ENCODE peak calls at places on chromosomes 6 and 20, in four cellular contexts. O, D, N and L are unnamed samples.

GRCh38 chr6:165646484-165646883 is 16.6 kb downstream of the PDE10A start:
- DNase-seq in D (no peak), N (no peak), O (no peak), L (no peak)

GRCh38 chr6:38776515-38776914 is 61.4 kb downstream of the DNAH8 start:
- DNase-seq in D (no peak), O (no peak), N (no peak), L (no peak)

GRCh38 chr20:62744761-62745160 is 36.1 kb downstream of the NTSR1 start:
- DNase-seq in D (no peak), O (no peak), N (no peak), L (no peak)

GRCh38 chr6:79277109-79277508 is 42.6 kb upstream of the HMGN3 start:
- DNase-seq in D (no peak), O (no peak), N (no peak), L (no peak)

GRCh38 chr6:18019539-18020534 is 32.4 kb upstream of the KIF13A start:
- DNase-seq in D (no peak), N (no peak), O (no peak), L (no peak)

GRCh38 chr6:82589509-82590206 is 226.0 kb downstream of the TPBG start:
- DNase-seq in O (no peak), D (peak), N (peak), L (no peak)

GRCh38 chr6:150191809-150192208 is 49.0 kb downstream of the PPP1R14C start:
- DNase-seq in D (no peak), O (no peak), N (no peak), L (no peak)

GRCh38 chr20:32536861-32537656 is 48.1 kb downstream of the NOL4L start:
- DNase-seq in O (peak), D (peak), N (peak), L (peak)

GRCh38 chr6:80217799-80218198 is 111.3 kb downstream of the BCKDHB start:
- DNase-seq in N (no peak), O (no peak), D (no peak), L (no peak)

GRCh38 chr6:113634352-113635163 is 222.6 kb upstream of the MARCKS start:
- DNase-seq in D (no peak), O (no peak), N (no peak), L (no peak)

GRCh38 chr6:84667252-84668213 is 96.9 kb downstream of the TBX18 start:
- DNase-seq in D (no peak), O (no peak), N (no peak), L (no peak)

GRCh38 chr6:134347916-134348805 is 30.2 kb upstream of the SGK1 start:
- DNase-seq in N (no peak), O (no peak), D (no peak), L (no peak)

GRCh38 chr6:149015224-149015876 is 268.5 kb downstream of the UST start:
- DNase-seq in N (no peak), O (no peak), D (no peak), L (no peak)

GRCh38 chr20:1293641-1294379 is 27.7 kb downstream of the SNPH start:
- DNase-seq in N (no peak), O (no peak), D (no peak), L (no peak)

GRCh38 chr20:51772236-51772635 is 4.0 kb upstream of the ATP9A start:
- DNase-seq in N (no peak), O (no peak), D (no peak), L (no peak)

GRCh38 chr20:20199338-20200160 is 147.2 kb downstream of the CFAP61 start:
- DNase-seq in D (no peak), N (no peak), O (no peak), L (no peak)

GRCh38 chr6:12175626-12176025 is 114.5 kb upstream of the EDN1 start:
- DNase-seq in D (no peak), O (no peak), N (no peak), L (no peak)

GRCh38 chr6:127013865-127014264 is 104.6 kb upstream of the RSPO3 start:
- DNase-seq in D (no peak), O (no peak), N (no peak), L (no peak)

GRCh38 chr6:117681321-117681720 is 6.1 kb downstream of the NUS1 start:
- DNase-seq in O (no peak), D (no peak), N (no peak), L (no peak)

GRCh38 chr20:41119593-41120561 is 17.5 kb upstream of the PLCG1 start:
- DNase-seq in N (no peak), O (no peak), D (no peak), L (no peak)

GRCh38 chr20:62623488-62624324 is 18.6 kb upstream of the SLCO4A1 start:
- DNase-seq in N (peak), D (peak), O (peak), L (peak)

GRCh38 chr20:2663364-2663886 is 591 bp downstream of the IDH3B start:
- DNase-seq in O (no peak), D (no peak), N (no peak), L (no peak)

GRCh38 chr6:133467231-133467981 is 226.2 kb downstream of the EYA4 start:
- DNase-seq in N (no peak), O (no peak), D (no peak), L (no peak)

GRCh38 chr6:113855500-113856010 is 1.6 kb upstream of the MARCKS start:
- DNase-seq in O (no peak), N (peak), D (no peak), L (no peak)

GRCh38 chr6:121520337-121521163 is 85.1 kb downstream of the GJA1 start:
- DNase-seq in N (no peak), D (no peak), O (no peak), L (no peak)

GRCh38 chr20:36614781-36615557 is 9.4 kb downstream of the RAB5IF start:
- DNase-seq in O (no peak), N (no peak), D (no peak), L (no peak)

GRCh38 chr6:82113231-82113630 is 134.3 kb downstream of the IBTK start:
- DNase-seq in D (no peak), N (no peak), O (no peak), L (no peak)

GRCh38 chr6:40732878-40733277 is 145.7 kb upstream of the LRFN2 start:
- DNase-seq in D (no peak), N (no peak), O (no peak), L (no peak)

GRCh38 chr6:142485256-142485655 is 183.4 kb downstream of the ADGRG6 start:
- DNase-seq in D (no peak), O (no peak), N (no peak), L (no peak)

GRCh38 chr6:31083742-31084354 is 28.5 kb downstream of the C6orf15 start:
- DNase-seq in O (no peak), D (peak), N (no peak), L (peak)

GRCh38 chr20:58238490-58238889 is 10.0 kb upstream of the ANKRD60 start:
- DNase-seq in D (no peak), O (no peak), N (no peak), L (no peak)

GRCh38 chr6:54288476-54288875 is 19.8 kb upstream of the TINAG start:
- DNase-seq in N (no peak), D (no peak), O (no peak), L (no peak)